ENCODE peak calls at places on chromosomes 3 and 15, in six cellular contexts. C, D, N, P, U and F are unnamed samples.

GRCh38 chr3:156483961-156484787 is 70.7 kb downstream of the SSR3 start:
- DNase-seq in N (peak), C (peak), U (no peak), P (no peak), D (no peak), F (no peak)

GRCh38 chr3:114550155-114550554 is 256.3 kb downstream of the TIGIT start:
- DNase-seq in P (no peak), U (peak), N (no peak), C (peak), D (no peak), F (no peak)

GRCh38 chr3:149291178-149291577 is 42.3 kb downstream of the TM4SF18 start:
- DNase-seq in N (no peak), C (no peak), U (peak), D (no peak), P (no peak), F (no peak)

GRCh38 chr3:85483986-85484385 is 525.2 kb downstream of the CADM2 start:
- DNase-seq in C (no peak), D (no peak), U (no peak), P (no peak), N (no peak), F (no peak)

GRCh38 chr3:37072892-37073291 is 79.6 kb downstream of the MLH1 start:
- DNase-seq in D (no peak), U (no peak), C (peak), P (no peak), N (peak), F (no peak)

GRCh38 chr3:23129062-23129461 is 74.1 kb upstream of the UBE2E2 start:
- DNase-seq in C (no peak), U (no peak), N (no peak), P (no peak), D (no peak), F (no peak)

GRCh38 chr15:68055224-68055705 is 1.1 kb downstream of the PIAS1 start:
- DNase-seq in C (peak), P (no peak), D (no peak), U (peak), N (peak), F (peak)

GRCh38 chr15:66171891-66172290 is 81.7 kb downstream of the MEGF11 start:
- DNase-seq in C (no peak), P (no peak), N (no peak), U (no peak), D (no peak), F (no peak)

GRCh38 chr15:90557651-90558084 is 27.9 kb downstream of the CRTC3 start:
- DNase-seq in P (no peak), C (peak), N (peak), D (no peak), U (no peak), F (no peak)

GRCh38 chr15:44101944-44102343 is 93.1 kb downstream of the FRMD5 start:
- DNase-seq in N (no peak), U (no peak), D (no peak), P (no peak), C (peak), F (peak)

GRCh38 chr3:182954553-182954952 is 25.8 kb downstream of the DCUN1D1 start:
- DNase-seq in C (peak), N (no peak), P (no peak), D (no peak), U (no peak), F (no peak)

GRCh38 chr3:105355355-105356063 is 11.2 kb upstream of the ALCAM start:
- DNase-seq in N (peak), U (peak), C (peak), D (no peak), P (no peak), F (no peak)

GRCh38 chr3:5540532-5540931 is 353.0 kb downstream of the EDEM1 start:
- DNase-seq in U (no peak), N (no peak), P (no peak), C (no peak), D (no peak), F (no peak)

GRCh38 chr3:14588713-14589112 is 48.6 kb upstream of the GRIP2 start:
- DNase-seq in N (no peak), P (no peak), U (no peak), C (no peak), D (no peak), F (no peak)

GRCh38 chr3:32569540-32570425 is 875 bp downstream of the DYNC1LI1 start:
- DNase-seq in N (peak), C (peak), U (peak), D (peak), P (peak), F (peak)

GRCh38 chr3:16329792-16330061 is 64.7 kb downstream of the OXNAD1 start:
- DNase-seq in U (no peak), D (peak), C (no peak), P (no peak), N (no peak), F (peak)

GRCh38 chr3:41164776-41165175 is 34.5 kb upstream of the CTNNB1 start:
- DNase-seq in N (peak), U (no peak), D (no peak), C (no peak), P (no peak), F (no peak)

GRCh38 chr3:13637311-13637891 is 88.5 kb downstream of the FBLN2 start:
- DNase-seq in P (no peak), U (no peak), D (no peak), C (no peak), N (no peak), F (no peak)

GRCh38 chr15:48802867-48803266 is 8.0 kb downstream of the CEP152 start:
- DNase-seq in D (no peak), C (peak), N (peak), P (no peak), U (peak), F (peak)

GRCh38 chr3:13655074-13655913 is 106.4 kb downstream of the FBLN2 start:
- DNase-seq in N (peak), D (peak), U (peak), C (peak), P (peak), F (peak)

GRCh38 chr15:57031605-57032004 is 113.2 kb downstream of the TCF12 start:
- DNase-seq in P (no peak), D (no peak), C (peak), U (no peak), N (peak), F (peak)

GRCh38 chr15:75659928-75660645 is 12.4 kb downstream of the SNX33 start:
- DNase-seq in D (no peak), U (no peak), C (no peak), P (no peak), N (no peak), F (no peak)

GRCh38 chr3:171784937-171785336 is 25.3 kb downstream of the PLD1 start:
- DNase-seq in N (no peak), D (no peak), P (no peak), U (no peak), C (no peak), F (no peak)

DNA sequence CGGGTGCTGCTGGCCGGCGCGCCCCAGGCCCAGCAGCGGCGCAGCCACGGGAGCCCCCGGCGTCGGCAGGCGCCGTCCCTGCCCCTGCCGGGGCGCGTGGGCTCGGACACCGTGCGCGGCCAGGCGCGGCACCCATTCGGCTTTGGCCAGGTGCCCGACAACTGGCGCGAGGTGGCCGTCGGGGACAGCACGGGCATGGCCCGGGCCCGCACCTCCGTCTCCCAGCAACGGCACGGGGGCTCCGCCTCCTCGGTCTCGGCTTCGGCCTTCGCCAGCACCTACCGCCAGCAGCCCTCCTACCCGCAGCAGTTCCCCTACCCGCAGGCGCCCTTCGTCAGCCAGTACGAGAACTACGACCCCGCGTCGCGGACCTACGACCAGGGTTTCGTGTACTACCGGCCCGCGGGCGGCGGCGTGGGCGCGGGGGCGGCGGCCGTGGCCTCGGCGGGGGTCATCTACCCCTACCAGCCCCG is 777 bp downstream of the LOXL1 start:
- DNase-seq in C (no peak), P (peak), D (no peak), N (peak), U (peak), F (peak)
- H3K4me3 ChIP-seq in C (peak), P (peak), D (peak), N (peak), U (peak), F (peak)

DNA sequence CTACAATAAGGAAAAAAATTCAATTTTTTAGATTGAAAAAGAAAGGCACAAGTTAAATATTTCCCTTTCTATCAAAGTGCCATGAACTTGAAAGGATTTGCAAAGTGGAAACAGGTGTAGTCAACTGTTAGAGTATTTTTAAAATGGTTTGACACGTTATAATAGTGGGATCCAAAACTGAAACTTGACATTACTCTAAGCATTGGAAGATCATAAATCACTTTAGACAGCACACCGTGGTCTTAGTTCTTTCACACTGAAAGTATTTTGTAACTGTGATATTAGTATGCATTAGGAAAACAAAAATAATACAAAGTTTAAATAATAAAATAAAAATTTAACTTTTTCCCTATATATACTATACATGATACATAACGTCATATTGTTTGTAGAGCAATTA is 933.1 kb downstream of the EPHA3 start:
- DNase-seq in N (no peak), D (no peak), P (no peak), C (no peak), U (no peak), F (no peak)
- H2AK5ac ChIP-seq in N (no peak), D (no peak), P (no peak), C (no peak), U (no peak), F (no peak)

GRCh38 chr15:23401627-23402026 is 45.4 kb downstream of the GOLGA6L2 start:
- DNase-seq in P (no peak), D (no peak), N (no peak), U (no peak), C (no peak), F (no peak)

GRCh38 chr15:23397779-23398178 is 43.2 kb downstream of the GOLGA8S start:
- DNase-seq in C (no peak), N (no peak), P (no peak), U (no peak), D (no peak), F (no peak)

GRCh38 chr15:23402140-23402539 is 44.9 kb downstream of the GOLGA6L2 start:
- DNase-seq in N (no peak), C (no peak), P (no peak), U (no peak), D (no peak), F (no peak)

GRCh38 chr15:23402544-23402943 is 44.5 kb downstream of the GOLGA6L2 start:
- DNase-seq in N (no peak), P (no peak), D (no peak), C (no peak), U (no peak), F (no peak)

GRCh38 chr15:23403550-23403949 is 43.5 kb downstream of the GOLGA6L2 start:
- DNase-seq in P (no peak), N (no peak), D (no peak), U (no peak), C (no peak), F (no peak)
- H3K4me3 ChIP-seq in P (no peak), N (no peak), D (no peak), U (no peak), C (no peak), F (no peak)

GRCh38 chr15:98817745-98818144 is 169.4 kb downstream of the IGF1R start:
- DNase-seq in D (no peak), N (no peak), U (no peak), P (no peak), C (no peak), F (no peak)
- H2AK5ac ChIP-seq in D (no peak), N (no peak), U (no peak), P (peak), C (no peak), F (no peak)

GRCh38 chr3:47083786-47084185 is 80.1 kb downstream of the SETD2 start:
- DNase-seq in U (no peak), P (no peak), N (peak), D (no peak), C (no peak), F (no peak)
- H3K4me3 ChIP-seq in U (no peak), P (no peak), N (no peak), D (no peak), C (no peak), F (no peak)

GRCh38 chr3:190038050-190038631 is 82.6 kb downstream of the P3H2 start:
- DNase-seq in D (no peak), P (no peak), U (peak), C (peak), N (peak), F (peak)
- H2AK5ac ChIP-seq in D (no peak), P (no peak), U (no peak), C (no peak), N (no peak), F (no peak)

GRCh38 chr15:28942046-28942445 is 56.3 kb downstream of the APBA2 start:
- DNase-seq in N (no peak), P (no peak), U (no peak), D (no peak), C (no peak), F (no peak)
- H3K4me3 ChIP-seq in N (no peak), P (no peak), U (no peak), D (no peak), C (no peak), F (no peak)

DNA sequence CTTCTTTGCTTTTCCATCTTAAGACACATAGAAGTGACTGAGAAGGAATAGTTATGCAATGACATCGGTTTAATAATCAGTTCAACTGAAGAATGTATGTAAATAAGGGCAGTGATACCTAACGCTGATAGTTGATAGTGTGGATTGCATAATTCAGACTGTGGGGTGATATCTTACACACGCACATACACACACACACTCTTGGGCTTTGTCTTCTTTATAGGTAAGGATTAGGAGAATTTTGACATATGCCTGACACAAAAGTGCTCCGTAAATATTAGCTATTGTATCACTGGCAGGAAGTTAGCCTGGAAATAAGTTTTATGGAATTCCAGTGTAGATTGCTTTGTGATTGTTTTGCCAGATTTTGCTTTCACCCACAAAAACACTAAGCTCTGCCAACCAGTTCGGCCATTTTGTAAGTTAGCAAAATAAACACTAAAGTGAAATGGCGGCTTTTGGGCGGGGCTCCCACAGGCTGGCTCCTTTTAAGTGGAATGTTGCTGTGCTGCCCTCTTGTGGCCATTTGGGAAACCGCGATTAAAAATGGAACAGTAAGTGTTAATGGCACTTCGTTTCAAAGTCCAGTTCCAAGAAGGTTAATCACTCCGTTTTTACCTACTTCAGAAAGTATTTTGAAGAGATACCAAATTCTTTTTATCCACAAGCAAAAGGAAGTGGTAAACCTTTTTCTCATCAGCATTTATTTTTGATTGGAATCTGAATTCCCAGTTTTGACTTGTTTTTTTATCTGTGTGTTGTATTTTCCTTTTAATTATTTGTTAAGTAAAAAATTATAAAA is 17.7 kb downstream of the CHD2 start:
- DNase-seq in P (peak), N (peak), C (peak), D (peak), U (peak), F (peak)
- H2AK5ac ChIP-seq in P (no peak), N (peak), C (peak), D (no peak), U (no peak), F (peak)

GRCh38 chr15:92812271-92812670 is 87.9 kb upstream of the CHD2 start:
- DNase-seq in U (no peak), N (no peak), C (no peak), P (no peak), D (no peak), F (no peak)
- H3K4me3 ChIP-seq in U (no peak), N (no peak), C (no peak), P (no peak), D (no peak), F (no peak)

GRCh38 chr3:138846350-138846756 is 11.6 kb upstream of the PIK3CB start:
- DNase-seq in D (no peak), P (no peak), C (no peak), U (peak), N (no peak), F (peak)
- H2AK5ac ChIP-seq in D (no peak), P (peak), C (no peak), U (no peak), N (no peak), F (peak)